ENCODE peak calls at places on chromosomes 12 and 14, in four cellular contexts. U is IMR-90, D is lower leg skin, O is omental fat pad. K is an unnamed sample.

GRCh38 chr14:59123526-59123925 is 64.9 kb upstream of the DAAM1 start:
- DNase-seq in O (no peak), U (peak), D (no peak), K (no peak)

GRCh38 chr12:52277486-52278245 is 3.2 kb downstream of the KRT86 start:
- DNase-seq in U (no peak), O (no peak), D (peak), K (no peak)

GRCh38 chr14:20262642-20263128 is 23.6 kb downstream of the OR11H4 start:
- DNase-seq in D (no peak), O (no peak), U (peak), K (no peak)

GRCh38 chr14:106694638-106695393 is 1168.4 kb downstream of the TMEM121 start:
- DNase-seq in D (no peak), U (no peak), O (no peak), K (no peak)

GRCh38 chr12:4251967-4252366 is 21.6 kb upstream of the CCND2 start:
- DNase-seq in D (no peak), U (no peak), O (no peak), K (no peak)

GRCh38 chr14:65042731-65043372 is 56.2 kb downstream of the FNTB start:
- DNase-seq in O (no peak), D (peak), U (no peak), K (no peak)

GRCh38 chr12:44372259-44372658 is 503.9 kb downstream of the NELL2 start:
- DNase-seq in D (no peak), O (no peak), U (peak), K (no peak)

GRCh38 chr14:77760381-77761204 is at the start of gene SNW1:
- DNase-seq in D (peak), U (peak), O (peak), K (peak)

GRCh38 chr12:101962486-101962885 is 85.1 kb downstream of the DRAM1 start:
- DNase-seq in D (no peak), U (peak), O (no peak), K (no peak)

GRCh38 chr14:105532735-105533141 is 6.4 kb downstream of the TMEM121 start:
- DNase-seq in U (no peak), O (no peak), D (no peak), K (peak)

GRCh38 chr12:69007166-69007857 is 74.3 kb upstream of the CPM start:
- DNase-seq in O (no peak), D (no peak), U (peak), K (no peak)

GRCh38 chr14:33569844-33570716 is 380.8 kb downstream of the EGLN3 start:
- DNase-seq in O (no peak), U (no peak), D (no peak), K (no peak)

GRCh38 chr12:14547571-14547970 is 20.1 kb downstream of the PLBD1 start:
- DNase-seq in O (no peak), D (no peak), U (no peak), K (no peak)

GRCh38 chr12:26195250-26195640 is at the start of gene SSPN:
- DNase-seq in O (no peak), U (peak), D (peak), K (peak)

GRCh38 chr12:87982208-87982607 is 47.0 kb downstream of the C12orf50 start:
- DNase-seq in D (no peak), O (no peak), U (peak), K (no peak)

GRCh38 chr14:91722386-91722785 is 9.5 kb downstream of the CATSPERB start:
- DNase-seq in D (no peak), O (no peak), U (no peak), K (no peak)

GRCh38 chr12:26631846-26632245 is 201.1 kb downstream of the ITPR2 start:
- DNase-seq in D (no peak), O (no peak), U (peak), K (no peak)

GRCh38 chr12:1634590-1635191 is 5.7 kb downstream of the WNT5B start:
- DNase-seq in U (peak), O (peak), D (peak), K (peak)

GRCh38 chr14:93239869-93240677 is 33.0 kb downstream of the UBR7 start:
- DNase-seq in O (no peak), D (no peak), U (peak), K (no peak)

GRCh38 chr14:54322668-54323380 is 74.0 kb upstream of the CDKN3 start:
- DNase-seq in U (no peak), D (no peak), O (no peak), K (no peak)

GRCh38 chr12:12505544-12506501 is 56.8 kb downstream of the DUSP16 start:
- DNase-seq in O (no peak), D (no peak), U (peak), K (no peak)

GRCh38 chr12:109815874-109816617 is 17.2 kb downstream of the TRPV4 start:
- DNase-seq in O (no peak), U (no peak), D (no peak), K (no peak)

GRCh38 chr14:102872020-102872419 is 50.4 kb upstream of the AMN start:
- DNase-seq in O (no peak), U (no peak), D (no peak), K (no peak)

GRCh38 chr14:102020058-102020971 is 55.9 kb downstream of the DYNC1H1 start:
- DNase-seq in D (no peak), O (no peak), U (peak), K (no peak)

GRCh38 chr12:53287741-53288216 is 7.6 kb upstream of the PFDN5 start:
- DNase-seq in U (peak), O (peak), D (peak), K (peak)

GRCh38 chr12:72236071-72236705 is 36.0 kb upstream of the TRHDE start:
- DNase-seq in D (no peak), O (no peak), U (peak), K (no peak)

GRCh38 chr14:52922656-52923055 is 28.2 kb downstream of the FERMT2 start:
- DNase-seq in O (no peak), D (no peak), U (peak), K (no peak)

GRCh38 chr14:51738754-51739153 is 87.0 kb downstream of the FRMD6 start:
- DNase-seq in O (no peak), U (no peak), D (no peak), K (no peak)

GRCh38 chr14:50590464-50590863 is 30.5 kb downstream of the ATL1 start:
- DNase-seq in U (no peak), D (no peak), O (no peak), K (no peak)

DNA sequence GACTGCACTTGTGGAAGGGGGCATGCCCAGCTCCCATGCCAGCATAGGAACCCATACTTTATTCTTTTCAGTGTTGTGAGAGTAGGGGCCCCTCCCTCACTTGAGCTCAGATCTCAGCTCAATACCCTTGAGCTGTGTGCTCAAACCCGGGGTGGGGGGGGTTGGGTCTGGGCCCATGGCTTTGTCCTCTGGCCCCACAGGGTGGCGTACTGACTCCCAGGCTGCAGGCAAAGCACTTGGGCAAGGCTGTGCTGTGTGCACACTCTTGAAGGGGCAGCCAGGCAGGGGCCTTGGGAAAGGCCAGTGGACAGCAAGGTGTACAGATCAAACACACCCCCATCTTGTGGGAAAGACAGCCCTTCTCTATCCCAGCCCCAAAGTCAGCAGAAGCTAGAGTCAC is 81.8 kb downstream of the WIF1 start:
- DNase-seq in U (no peak), D (no peak), O (no peak), K (no peak)
- TF ChIP-seq CTCF in U (no peak), D (no peak), O (no peak), K (no peak)

DNA sequence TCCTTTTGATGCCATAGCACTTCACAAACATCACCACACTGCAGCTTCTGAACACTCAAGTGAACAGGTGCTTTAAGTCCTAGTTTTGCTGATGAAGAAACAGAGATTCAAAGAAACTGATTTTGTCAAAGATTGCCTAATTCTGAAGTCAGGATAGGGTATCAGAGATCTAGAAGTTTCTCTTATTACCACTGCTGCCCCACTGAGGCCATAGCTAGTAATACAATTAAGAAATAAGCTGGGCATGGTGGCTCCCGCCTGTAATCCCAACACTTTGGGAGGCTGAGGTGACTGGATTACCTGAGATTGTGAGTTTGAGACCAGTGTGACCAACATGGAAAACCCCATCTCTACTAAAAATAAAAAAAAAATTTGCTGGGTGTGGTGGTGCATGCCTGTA is 458.3 kb upstream of the SEL1L start:
- DNase-seq in D (no peak), U (no peak), O (no peak), K (no peak)
- TF ChIP-seq CTCF in D (no peak), U (no peak), O (no peak), K (peak)

GRCh38 chr14:100652739-100653138 is 65.5 kb upstream of the BEGAIN start:
- DNase-seq in O (no peak), D (no peak), U (no peak), K (no peak)

GRCh38 chr14:100654025-100654813 is 67.0 kb upstream of the BEGAIN start:
- DNase-seq in D (no peak), U (no peak), O (no peak), K (no peak)

GRCh38 chr14:100654814-100655795 is 67.9 kb upstream of the BEGAIN start:
- DNase-seq in U (no peak), O (no peak), D (no peak), K (peak)

GRCh38 chr14:100651999-100652508 is 64.8 kb upstream of the BEGAIN start:
- DNase-seq in D (no peak), U (peak), O (no peak), K (no peak)

DNA sequence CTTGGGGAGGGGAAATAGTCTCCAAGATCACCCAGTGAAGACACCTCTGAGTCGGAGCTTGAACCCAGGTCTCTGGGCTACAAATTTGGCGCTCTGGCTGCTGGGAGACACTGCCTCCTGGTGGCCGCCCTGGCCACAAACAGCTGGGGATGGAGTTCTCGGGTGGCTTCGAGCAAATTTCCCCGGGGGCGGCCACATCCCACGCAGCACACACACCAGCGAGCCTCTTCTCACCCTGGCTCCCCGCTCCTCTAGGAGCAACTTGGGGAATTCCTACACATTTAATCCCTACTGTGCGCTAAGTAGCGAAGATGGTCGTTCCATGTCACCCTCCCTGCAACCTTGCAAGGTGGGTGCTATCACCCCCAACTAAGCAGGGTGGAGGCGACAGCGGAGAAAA is 66.2 kb upstream of the BEGAIN start:
- DNase-seq in D (no peak), O (no peak), U (no peak), K (no peak)
- TF ChIP-seq CTCF in D (no peak), O (no peak), U (peak), K (peak)

DNA sequence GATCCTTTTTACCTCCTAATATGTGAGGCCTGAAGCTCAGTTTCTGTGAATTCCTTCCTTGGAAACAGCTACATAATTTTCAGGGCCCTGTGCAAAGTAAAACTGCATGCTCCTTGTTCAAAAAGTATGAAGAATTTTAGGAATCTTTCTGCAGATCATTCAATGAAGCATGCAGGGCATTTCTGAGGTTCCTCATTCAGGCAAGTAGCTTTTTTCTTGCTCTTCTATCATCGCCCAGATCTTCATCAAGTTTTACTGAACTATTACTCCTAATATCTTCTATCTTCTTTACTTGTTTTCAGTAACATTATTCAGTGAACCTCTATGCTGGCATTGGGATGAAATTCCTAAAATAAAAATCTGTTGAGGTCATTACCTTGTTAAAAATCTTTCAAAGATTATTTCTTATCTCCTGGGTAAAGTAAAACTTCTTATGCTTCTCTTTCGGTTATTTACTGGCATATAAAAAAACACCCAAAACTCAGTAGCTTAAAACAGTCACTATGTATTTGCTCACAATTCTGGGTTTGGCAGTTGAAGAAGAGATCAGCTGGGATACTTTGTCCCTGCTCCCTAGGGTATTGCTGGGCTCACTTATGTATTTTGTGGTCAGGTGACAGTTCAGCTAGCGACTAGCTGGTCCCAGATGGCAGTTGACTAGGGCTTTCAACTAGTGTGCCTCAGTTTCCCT is 42.6 kb upstream of the KRR1 start:
- DNase-seq in D (no peak), O (no peak), U (peak), K (no peak)
- TF ChIP-seq CTCF in D (no peak), O (no peak), U (no peak), K (no peak)

DNA sequence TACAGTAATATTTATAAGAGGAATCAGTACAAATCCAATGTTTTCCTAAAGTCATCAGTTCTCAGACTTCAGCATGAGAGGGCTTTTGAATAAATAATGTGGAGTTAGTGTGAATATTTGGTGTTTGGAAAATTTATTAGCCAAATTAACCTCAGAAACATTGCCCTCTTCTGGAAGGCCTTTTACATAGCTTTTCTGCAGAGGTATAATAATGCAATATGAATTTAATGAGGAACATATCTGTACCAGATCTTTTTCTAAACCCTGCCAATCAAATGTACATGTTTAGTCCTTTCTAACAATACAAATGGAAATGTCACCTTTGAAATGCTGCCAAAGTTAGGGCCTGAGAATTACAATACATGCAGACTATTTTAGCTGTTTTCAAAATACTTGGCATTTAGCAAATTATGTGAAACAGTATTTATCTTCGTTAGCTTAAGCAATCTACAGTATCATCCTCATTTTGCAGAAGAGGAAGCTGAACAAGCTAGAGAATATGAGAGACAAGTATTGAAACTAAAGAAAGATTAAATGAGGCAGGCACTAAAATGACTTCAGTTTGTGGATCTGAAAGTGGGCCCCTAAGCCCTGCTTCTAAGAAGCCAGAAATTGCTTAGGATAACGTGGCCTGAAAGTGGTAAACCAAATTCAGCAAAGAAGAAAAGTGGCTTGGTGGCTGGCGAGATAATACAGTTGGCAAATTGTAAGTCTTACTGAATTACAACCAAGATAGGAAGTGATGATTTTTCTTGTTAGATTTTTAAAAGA is 60.4 kb upstream of the MANSC4 start:
- DNase-seq in D (no peak), U (no peak), O (no peak), K (no peak)
- TF ChIP-seq CTCF in D (no peak), U (peak), O (no peak), K (no peak)